ENCODE peak calls at places on chromosomes 13 and 19, in five cellular contexts. M is T-helper 2 cell; G is NCI-H1092; F is activated CD4-positive, alpha-beta T cell treated with anti-CD3 and anti-CD28 coated beads, Interleukin-2, amount 10 ng/mL, durations not matched to agents 7 days and 5 days; S is AG09309. I is an unnamed sample.
A peak's percentile ranks its signal among the peaks of the same experiment; 100 is the strongest.

GRCh38 chr13:46996316-46996715 is 99.5 kb upstream of the HTR2A start:
- DNase-seq in M (no peak), G (no peak), F (no peak), S (no peak), I (no peak)

GRCh38 chr19:9608912-9609311 is 12.1 kb downstream of the ZNF561 start:
- DNase-seq in M (no peak), G (no peak), F (no peak), S (no peak), I (no peak)

GRCh38 chr13:69641773-69642172 is 465.9 kb upstream of the ATXN8OS start:
- DNase-seq in M (no peak), G (no peak), F (no peak), S (no peak), I (no peak)

GRCh38 chr19:1768248-1768647 is 14.9 kb downstream of the ONECUT3 start:
- DNase-seq in M (no peak), G (no peak), F (no peak), S (no peak), I (no peak)

GRCh38 chr13:67328895-67329294 is 98.8 kb upstream of the PCDH9 start:
- DNase-seq in M (no peak), G (no peak), F (no peak), S (no peak), I (no peak)

GRCh38 chr19:55478364-55478763 is 1.9 kb downstream of the ZNF628 start:
- DNase-seq in M (no peak), G (no peak), F (no peak), S (no peak), I (no peak)

GRCh38 chr19:2974342-2974932 is 2.9 kb upstream of the TLE6 start:
- DNase-seq in M (no peak), G (no peak), F (no peak), S (no peak), I (no peak)

GRCh38 chr19:45523642-45524256 is 16.5 kb downstream of the VASP start:
- DNase-seq in M (peak; percentile 72), G (peak; percentile 61), F (peak; percentile 79), S (no peak), I (peak; percentile 89)

GRCh38 chr13:98486412-98486811 is 90.5 kb downstream of the STK24 start:
- DNase-seq in M (no peak), G (no peak), F (no peak), S (no peak), I (no peak)

GRCh38 chr19:45115809-45116615 is 23.0 kb downstream of the PPP1R37 start:
- DNase-seq in M (no peak), G (peak; percentile 35), F (no peak), S (no peak), I (no peak)

GRCh38 chr13:90502762-90503161 is 844.7 kb upstream of the MIR17HG start:
- DNase-seq in M (no peak), G (no peak), F (no peak), S (no peak), I (no peak)

I was measured in NCI-H748 treated with DMSO at 0.1 percent for 48 hours.